ENCODE peak calls at places on chromosomes 2 and 18, in six cellular contexts. A is BJ, S is progenitor cell of endocrine pancreas, R is NB4, B is cardiac muscle cell, U is MCF 10A. V is an unnamed sample.
A peak's percentile ranks its signal among the peaks of the same experiment; 100 is the strongest.

GRCh38 chr2:17539596-17539992 is 902 bp upstream of the VSNL1 start:
- DNase-seq in A (no peak), S (no peak), R (no peak), B (peak; percentile 33), U (peak; percentile 79), V (no peak)

GRCh38 chr2:85173909-85174308 is 40.7 kb downstream of the TCF7L1 start:
- DNase-seq in A (no peak), S (no peak), R (no peak), B (peak; percentile 39), U (no peak), V (no peak)

GRCh38 chr18:63161032-63161727 is 158.4 kb downstream of the BCL2 start:
- DNase-seq in A (no peak), S (no peak), R (no peak), B (peak; percentile 22), U (no peak), V (no peak)

GRCh38 chr2:25976884-25977741 is 5.2 kb downstream of the KIF3C start:
- DNase-seq in A (no peak), S (no peak), R (no peak), B (no peak), U (no peak), V (no peak)

GRCh38 chr2:12921321-12921720 is 204.6 kb downstream of the TRIB2 start:
- DNase-seq in A (peak; percentile 44), S (no peak), R (no peak), B (no peak), U (no peak), V (no peak)

GRCh38 chr2:16298866-16299265 is 358.5 kb downstream of the MYCN start:
- DNase-seq in A (no peak), S (no peak), R (no peak), B (no peak), U (no peak), V (no peak)

GRCh38 chr2:3633982-3634630 is 23.9 kb upstream of the ALLC start:
- DNase-seq in A (no peak), S (no peak), R (no peak), B (no peak), U (no peak), V (no peak)

GRCh38 chr2:95379616-95379925 is 22.9 kb upstream of the FAHD2A start:
- DNase-seq in A (no peak), S (no peak), R (no peak), B (no peak), U (no peak), V (no peak)

GRCh38 chr18:36214811-36215210 is 27.5 kb downstream of the MOCOS start:
- DNase-seq in A (no peak), S (no peak), R (no peak), B (no peak), U (no peak), V (no peak)

GRCh38 chr18:8754995-8755955 is 49.9 kb downstream of the MTCL1 start:
- DNase-seq in A (peak; percentile 34), S (no peak), R (peak; percentile 14), B (peak; percentile 28), U (no peak), V (no peak)

GRCh38 chr2:230591850-230592249 is 120.8 kb upstream of the CAB39 start:
- DNase-seq in A (no peak), S (no peak), R (no peak), B (no peak), U (no peak), V (no peak)

GRCh38 chr18:46152436-46152807 is 48.2 kb downstream of the HAUS1 start:
- DNase-seq in A (no peak), S (no peak), R (no peak), B (peak; percentile 57), U (peak; percentile 88), V (peak; percentile 62)

GRCh38 chr2:151111599-151112278 is 149.9 kb downstream of the RBM43 start:
- DNase-seq in A (peak; percentile 32), S (no peak), R (peak; percentile 3), B (peak; percentile 37), U (peak; percentile 62), V (no peak)

GRCh38 chr18:11072632-11073031 is 76.7 kb downstream of the PIEZO2 start:
- DNase-seq in A (no peak), S (no peak), R (no peak), B (no peak), U (no peak), V (no peak)

GRCh38 chr2:71851094-71851755 is 296.4 kb downstream of the CYP26B1 start:
- DNase-seq in A (no peak), S (no peak), R (no peak), B (peak; percentile 63), U (peak; percentile 24), V (no peak)

GRCh38 chr2:60551241-60552095 is 2.0 kb downstream of the BCL11A start:
- DNase-seq in A (no peak), S (no peak), R (peak; percentile 80), B (peak; percentile 70), U (peak; percentile 71), V (no peak)

GRCh38 chr2:80887923-80888322 is 583.4 kb upstream of the LRRTM1 start:
- DNase-seq in A (no peak), S (no peak), R (no peak), B (no peak), U (no peak), V (no peak)

GRCh38 chr2:85797959-85798358 is 44.2 kb downstream of the ATOH8 start:
- DNase-seq in A (no peak), S (no peak), R (peak; percentile 58), B (peak; percentile 73), U (peak; percentile 59), V (no peak)

GRCh38 chr2:3377612-3378432 is at the start of gene EIPR1:
- DNase-seq in A (peak; percentile 93), S (peak; percentile 87), R (peak; percentile 100), B (peak; percentile 99), U (peak; percentile 99), V (peak; percentile 96)

GRCh38 chr2:16666453-16666801 is 793 bp upstream of the CYRIA start:
- DNase-seq in A (no peak), S (no peak), R (peak; percentile 79), B (peak; percentile 72), U (peak; percentile 44), V (no peak)

GRCh38 chr2:38187416-38188127 is 111.6 kb upstream of the CYP1B1 start:
- DNase-seq in A (peak; percentile 61), S (no peak), R (no peak), B (peak; percentile 95), U (peak; percentile 62), V (no peak)

GRCh38 chr2:235747868-235748144 is 254.0 kb downstream of the AGAP1 start:
- DNase-seq in A (no peak), S (no peak), R (no peak), B (no peak), U (peak; percentile 95), V (peak; percentile 21)

GRCh38 chr18:46196627-46197243 is 92.5 kb downstream of the HAUS1 start:
- DNase-seq in A (no peak), S (no peak), R (no peak), B (no peak), U (no peak), V (no peak)

GRCh38 chr2:119536209-119536608 is 8.0 kb upstream of the CFAP221 start:
- DNase-seq in A (no peak), S (no peak), R (no peak), B (no peak), U (no peak), V (no peak)

GRCh38 chr2:180682871-180683270 is 297.5 kb upstream of the UBE2E3 start:
- DNase-seq in A (no peak), S (no peak), R (no peak), B (no peak), U (no peak), V (no peak)

GRCh38 chr2:170715932-170716777 is 1.0 kb downstream of the SP5 start:
- DNase-seq in A (no peak), S (no peak), R (peak; percentile 56), B (no peak), U (peak; percentile 11), V (no peak)

GRCh38 chr2:170717599-170717963 is 2.4 kb downstream of the SP5 start:
- DNase-seq in A (no peak), S (no peak), R (no peak), B (no peak), U (no peak), V (no peak)

GRCh38 chr2:170715062-170715931 is at the start of gene SP5:
- DNase-seq in A (no peak), S (peak; percentile 30), R (peak; percentile 70), B (peak; percentile 51), U (peak; percentile 62), V (peak; percentile 55)

GRCh38 chr2:170717991-170718589 is 3.0 kb downstream of the SP5 start:
- DNase-seq in A (no peak), S (no peak), R (no peak), B (no peak), U (no peak), V (no peak)

GRCh38 chr2:170716851-170717598 is 1.9 kb downstream of the SP5 start:
- DNase-seq in A (no peak), S (peak; percentile 59), R (no peak), B (peak; percentile 50), U (no peak), V (no peak)
- TF ChIP-seq CTCF in A (peak; percentile 22), S (peak; percentile 74), R (no peak), B (peak; percentile 54), U (no peak), V (no peak)

DNA sequence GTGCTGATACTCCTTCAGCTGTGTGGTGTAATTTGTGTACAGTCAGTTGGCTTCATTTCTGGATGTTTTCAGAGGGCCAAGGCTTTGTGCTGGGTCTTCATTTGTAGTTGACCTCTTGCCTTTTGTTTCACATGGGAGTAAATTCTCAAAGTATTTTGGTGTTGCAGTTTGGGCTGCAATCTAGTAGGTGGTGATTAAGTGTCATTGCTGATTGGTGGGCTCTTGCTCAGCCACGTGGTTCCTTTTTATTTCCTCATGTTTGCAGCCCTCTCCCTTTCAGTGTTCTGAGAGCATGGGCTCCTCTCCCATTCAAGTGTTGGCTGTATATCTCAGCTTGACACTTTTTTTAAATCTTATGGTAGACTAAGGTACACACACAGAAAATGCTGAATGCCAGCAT is 96.8 kb downstream of the SNTG2 start:
- DNase-seq in A (no peak), S (no peak), R (peak; percentile 50), B (peak; percentile 38), U (no peak), V (no peak)
- TF ChIP-seq CTCF in A (peak; percentile 33), S (no peak), R (peak; percentile 28), B (peak; percentile 11), U (no peak), V (no peak)

GRCh38 chr2:175181104-175181876 is at the start of gene ATP5MC3:
- DNase-seq in A (peak; percentile 67), S (peak; percentile 84), R (peak; percentile 98), B (peak; percentile 96), U (peak; percentile 97), V (peak; percentile 92)
- TF ChIP-seq CTCF in A (peak; percentile 32), S (no peak), R (no peak), B (peak; percentile 22), U (peak; percentile 18), V (no peak)

GRCh38 chr2:104444392-104444791 is 409.5 kb upstream of the POU3F3 start:
- DNase-seq in A (no peak), S (no peak), R (no peak), B (no peak), U (peak; percentile 53), V (no peak)

GRCh38 chr2:104448661-104449410 is 405.1 kb upstream of the POU3F3 start:
- DNase-seq in A (no peak), S (no peak), R (no peak), B (no peak), U (no peak), V (no peak)

GRCh38 chr2:104444840-104445239 is 409.1 kb upstream of the POU3F3 start:
- DNase-seq in A (no peak), S (no peak), R (no peak), B (no peak), U (no peak), V (no peak)

GRCh38 chr2:104452558-104452957 is 401.4 kb upstream of the POU3F3 start:
- DNase-seq in A (no peak), S (no peak), R (no peak), B (no peak), U (no peak), V (no peak)

GRCh38 chr2:104447831-104448434 is 406.0 kb upstream of the POU3F3 start:
- DNase-seq in A (no peak), S (no peak), R (no peak), B (no peak), U (peak; percentile 20), V (no peak)
- TF ChIP-seq CTCF in A (no peak), S (peak; percentile 46), R (no peak), B (no peak), U (peak; percentile 10), V (no peak)

V was measured in Calu3.